ENCODE peak calls at places on chromosomes 11 and 22, in seven cellular contexts. A is endodermal cell; P is naive thymus-derived CD4-positive, alpha-beta T cell; N is A673; S is CD8-positive, alpha-beta T cell; D is IMR-90; M is MM.1S. E is an unnamed sample.

GRCh38 chr11:111253630-111254029 is 8.1 kb downstream of the POU2AF2 start:
- DNase-seq in A (no peak), P (no peak), N (no peak), S (no peak), D (no peak), M (no peak), E (no peak)

GRCh38 chr22:38240734-38241252 is 32.0 kb downstream of the TMEM184B start:
- DNase-seq in A (peak; percentile 93), P (no peak), N (no peak), S (no peak), D (peak; percentile 91), M (no peak), E (peak; percentile 59)

GRCh38 chr11:117087446-117087845 is 10.8 kb downstream of the SIK3 start:
- DNase-seq in A (no peak), P (peak; percentile 27), N (no peak), S (no peak), D (no peak), M (no peak), E (no peak)

GRCh38 chr11:76044750-76045320 is 161.5 kb downstream of the WNT11 start:
- DNase-seq in A (no peak), P (no peak), N (no peak), S (no peak), D (no peak), M (no peak), E (no peak)

GRCh38 chr11:43789700-43790443 is 90.8 kb upstream of the ALKBH3 start:
- DNase-seq in A (no peak), P (no peak), N (no peak), S (no peak), D (peak; percentile 70), M (no peak), E (no peak)

GRCh38 chr11:124717786-124718634 is 21.7 kb upstream of the NRGN start:
- DNase-seq in A (peak; percentile 83), P (peak; percentile 32), N (peak; percentile 65), S (no peak), D (peak; percentile 34), M (peak; percentile 12), E (no peak)

GRCh38 chr11:105244157-105244820 is 104.7 kb upstream of the CARD18 start:
- DNase-seq in A (no peak), P (no peak), N (peak; percentile 40), S (no peak), D (peak; percentile 98), M (peak; percentile 90), E (no peak)

GRCh38 chr22:20026996-20027601 is 6.2 kb downstream of the TANGO2 start:
- DNase-seq in A (no peak), P (no peak), N (no peak), S (no peak), D (no peak), M (no peak), E (no peak)

GRCh38 chr22:49090853-49091135 is 736.9 kb downstream of the BRD1 start:
- DNase-seq in A (no peak), P (no peak), N (no peak), S (no peak), D (no peak), M (no peak), E (no peak)

GRCh38 chr22:26367402-26368245 is 61.4 kb upstream of the ASPHD2 start:
- DNase-seq in A (peak; percentile 86), P (peak; percentile 57), N (peak; percentile 76), S (peak; percentile 25), D (peak; percentile 20), M (peak; percentile 66), E (peak; percentile 52)

GRCh38 chr22:22103078-22103593 is 120.5 kb upstream of the TOP3B start:
- DNase-seq in A (peak; percentile 88), P (no peak), N (no peak), S (no peak), D (no peak), M (no peak), E (no peak)

GRCh38 chr11:95891423-95892177 is 32.3 kb downstream of the MTMR2 start:
- DNase-seq in A (no peak), P (no peak), N (no peak), S (no peak), D (peak; percentile 58), M (no peak), E (no peak)

GRCh38 chr11:92915551-92915950 is 53.9 kb upstream of the MTNR1B start:
- DNase-seq in A (no peak), P (no peak), N (no peak), S (no peak), D (no peak), M (no peak), E (no peak)

GRCh38 chr11:11584446-11584810 is 37.4 kb downstream of the GALNT18 start:
- DNase-seq in A (no peak), P (no peak), N (peak; percentile 17), S (no peak), D (peak; percentile 97), M (no peak), E (no peak)

GRCh38 chr11:83019888-83020579 is 51.7 kb downstream of the RAB30 start:
- DNase-seq in A (no peak), P (no peak), N (no peak), S (no peak), D (no peak), M (no peak), E (no peak)

GRCh38 chr11:59578369-59578768 is 37.2 kb downstream of the OSBP start:
- DNase-seq in A (no peak), P (no peak), N (no peak), S (no peak), D (no peak), M (no peak), E (no peak)

DNA sequence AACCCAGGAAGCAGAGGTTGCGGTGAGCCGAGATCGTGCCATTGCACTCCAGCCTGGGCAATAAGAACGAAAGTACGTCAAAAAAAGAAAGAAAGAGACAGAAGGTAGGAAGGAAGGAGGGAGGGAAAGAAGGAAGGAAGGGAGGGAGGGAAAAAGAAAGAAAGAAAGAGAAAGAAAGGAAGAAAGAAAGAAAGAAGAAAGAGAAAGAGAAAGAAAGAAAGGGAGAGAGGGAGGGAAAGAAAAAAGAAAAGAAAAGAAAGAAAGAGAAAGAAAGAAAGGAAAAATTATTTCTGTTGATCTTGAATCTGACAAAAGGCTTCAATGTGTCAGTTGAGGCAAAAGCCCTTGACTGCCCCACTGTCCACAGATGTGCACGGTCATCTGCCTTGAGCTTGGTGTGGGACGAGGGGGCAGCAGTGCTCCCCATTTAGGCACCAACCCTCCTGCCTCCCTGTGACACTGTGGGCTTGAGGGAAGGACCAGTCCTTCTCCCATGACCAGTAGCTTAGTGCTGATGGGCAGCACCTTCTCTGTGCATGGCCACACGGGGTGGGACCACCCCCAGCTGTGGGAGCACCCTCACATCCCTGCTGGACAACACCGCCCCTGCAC is 24.4 kb downstream of the KCTD17 start:
- DNase-seq in A (no peak), P (no peak), N (no peak), S (no peak), D (no peak), M (no peak), E (no peak)
- H3K27me3 ChIP-seq in A (peaks cover 43% of the 10 kb centered on the region), P (peaks cover 4% of the 10 kb centered on the region), N (peaks cover 25% of the 10 kb centered on the region), S (no peaks in the 10 kb centered on the region), D (peaks cover 37% of the 10 kb centered on the region), M (peaks cover 81% of the 10 kb centered on the region), E (no peaks in the 10 kb centered on the region)

GRCh38 chr11:71437399-71437798 is 10.8 kb downstream of the DHCR7 start:
- DNase-seq in A (no peak), P (no peak), N (no peak), S (no peak), D (no peak), M (no peak), E (no peak)
- H3K27ac ChIP-seq in A (no peak overlapping the region), P (no peak overlapping the region), N (no peak overlapping the region), S (no peak overlapping the region), D (no peak overlapping the region), M (no peak overlapping the region), E (no peak overlapping the region)

GRCh38 chr11:69474736-69475135 is 6.7 kb upstream of the LINC01488 start:
- DNase-seq in A (no peak), P (no peak), N (no peak), S (no peak), D (no peak), M (no peak), E (no peak)

GRCh38 chr11:69476715-69477025 is 4.8 kb upstream of the LINC01488 start:
- DNase-seq in A (no peak), P (no peak), N (no peak), S (no peak), D (no peak), M (no peak), E (no peak)

GRCh38 chr11:69475141-69475865 is 6.2 kb upstream of the LINC01488 start:
- DNase-seq in A (no peak), P (no peak), N (no peak), S (no peak), D (no peak), M (no peak), E (no peak)

GRCh38 chr11:69477111-69477510 is 4.4 kb upstream of the LINC01488 start:
- DNase-seq in A (no peak), P (no peak), N (no peak), S (no peak), D (no peak), M (no peak), E (no peak)

DNA sequence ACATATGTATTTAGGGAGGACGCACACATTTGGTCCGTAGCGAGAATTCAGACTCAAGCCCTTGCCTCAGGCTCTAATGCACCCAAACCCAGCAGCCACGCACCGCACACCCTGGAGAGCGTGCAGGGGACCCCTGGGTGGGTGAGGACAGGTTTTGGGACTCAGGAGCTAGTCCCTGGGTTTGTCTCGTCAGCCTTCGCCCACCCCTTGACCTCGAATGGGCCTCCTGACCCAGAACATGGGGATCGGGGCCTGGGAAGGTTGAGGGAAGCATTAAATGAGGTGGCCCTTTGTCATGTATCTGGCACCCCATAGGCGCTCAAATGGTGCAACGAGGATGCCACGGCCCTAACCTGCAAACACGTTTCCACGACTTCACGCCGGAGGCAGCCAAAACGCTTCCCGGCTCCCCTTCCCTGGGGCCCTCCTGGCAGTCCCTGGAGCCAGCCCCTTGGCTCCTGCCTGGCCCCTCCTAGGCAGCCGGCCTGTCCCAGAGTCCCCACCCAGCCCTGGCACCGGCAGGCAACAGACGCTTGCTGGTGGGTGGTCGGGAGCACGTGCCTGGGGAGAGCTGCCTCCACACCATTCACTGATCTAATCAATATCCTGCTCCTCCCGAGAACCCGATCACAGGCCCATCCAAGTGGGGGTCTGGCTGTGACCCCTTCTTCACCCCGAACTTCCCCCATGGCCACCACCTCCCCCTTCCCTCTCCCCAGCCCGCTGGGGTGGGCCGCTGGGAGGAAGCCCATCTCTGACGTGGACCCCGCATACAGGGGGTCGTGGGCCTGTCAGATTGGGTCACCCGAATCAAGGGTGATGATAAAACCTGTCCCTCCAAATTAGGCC is 5.4 kb upstream of the LINC01488 start:
- DNase-seq in A (peak; percentile 79), P (no peak), N (no peak), S (no peak), D (no peak), M (no peak), E (no peak)
- H3K4me1 ChIP-seq in A (no peaks in the 10 kb centered on the region), P (no peaks in the 10 kb centered on the region), N (no peaks in the 10 kb centered on the region), S (no peaks in the 10 kb centered on the region), D (peaks cover 2% of the 10 kb centered on the region), M (no peaks in the 10 kb centered on the region), E (peaks cover 9% of the 10 kb centered on the region)

DNA sequence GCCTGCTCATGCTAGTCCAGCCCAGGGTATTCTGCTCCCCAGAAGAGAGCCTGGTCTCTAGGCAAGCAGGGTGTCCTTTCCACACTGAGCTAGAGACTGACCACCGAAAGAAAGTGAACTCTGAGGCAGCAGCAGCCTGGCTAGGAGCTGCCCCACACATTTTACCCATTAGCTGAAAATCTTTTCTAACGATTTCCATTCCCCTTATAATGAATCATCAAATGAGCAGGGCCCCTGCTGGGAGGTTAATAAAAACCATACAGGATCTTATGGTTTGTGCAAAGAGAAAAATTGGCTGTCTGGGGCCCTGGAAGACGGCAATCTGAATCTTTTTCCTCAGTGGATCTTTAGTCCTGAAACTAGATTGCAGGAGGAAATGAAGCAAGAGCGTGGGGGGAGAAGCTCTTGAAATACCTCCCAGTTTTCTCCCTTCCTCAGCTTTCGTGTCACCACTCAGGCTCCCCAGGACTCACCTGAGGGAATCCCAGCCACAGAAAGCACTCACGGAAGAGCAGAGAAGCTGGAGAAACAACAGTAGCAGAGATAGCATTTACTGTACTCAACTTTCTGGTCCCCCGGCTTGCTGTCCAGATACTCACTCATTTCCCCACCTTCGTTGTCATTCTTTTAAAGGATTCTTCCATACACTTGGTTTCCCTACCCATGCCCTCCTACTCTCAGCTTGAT is 74.7 kb upstream of the CD44 start:
- DNase-seq in A (no peak), P (no peak), N (peak; percentile 92), S (no peak), D (peak; percentile 59), M (no peak), E (no peak)
- H3K27me3 ChIP-seq in A (peaks cover 6% of the 10 kb centered on the region), P (no peaks in the 10 kb centered on the region), N (no peaks in the 10 kb centered on the region), S (no peaks in the 10 kb centered on the region), D (no peaks in the 10 kb centered on the region), M (no peaks in the 10 kb centered on the region), E (no peaks in the 10 kb centered on the region)